ENCODE peak calls at places on chromosomes 13 and 19, in nine cellular contexts. L, H, F, Q, C, O, Z, B and D are unnamed samples.

GRCh38 chr19:2282062-2282861 is at the start of gene PEAK3:
- DNase-seq in L (peak; percentile 29), H (peak; percentile 39), F (no peak), Q (no peak), C (peak; percentile 47), O (peak; percentile 81), Z (no peak), B (peak; percentile 31), D (no peak)

GRCh38 chr13:25286308-25286968 is 850 bp downstream of the MTMR6 start:
- DNase-seq in L (peak; percentile 9), H (peak; percentile 54), F (no peak), Q (peak; percentile 51), C (peak; percentile 9), O (peak; percentile 61), Z (no peak), B (peak; percentile 63), D (peak; percentile 28)

GRCh38 chr13:76992548-76993001 is 694 bp downstream of the CLN5 start:
- DNase-seq in L (peak; percentile 57), H (peak; percentile 26), F (peak; percentile 16), Q (peak; percentile 25), C (no peak), O (no peak), Z (no peak), B (peak; percentile 43), D (peak; percentile 10)

GRCh38 chr19:14533450-14533849 is 4.1 kb downstream of the TECR start:
- DNase-seq in L (no peak), H (no peak), F (no peak), Q (no peak), C (no peak), O (no peak), Z (no peak), B (no peak), D (no peak)

GRCh38 chr19:16115309-16116039 is 3.8 kb downstream of the RAB8A start:
- DNase-seq in L (peak; percentile 18), H (no peak), F (no peak), Q (no peak), C (no peak), O (no peak), Z (no peak), B (no peak), D (no peak)

GRCh38 chr13:104318121-104318520 is 1251.9 kb upstream of the SLC10A2 start:
- DNase-seq in L (peak; percentile 13), H (no peak), F (no peak), Q (no peak), C (no peak), O (no peak), Z (no peak), B (peak; percentile 68), D (no peak)

GRCh38 chr13:68810660-68811059 is 1297.0 kb upstream of the ATXN8OS start:
- DNase-seq in L (no peak), H (no peak), F (no peak), Q (no peak), C (no peak), O (peak; percentile 2), Z (no peak), B (no peak), D (no peak)

GRCh38 chr13:74449811-74450524 is 315.8 kb upstream of the KLF12 start:
- DNase-seq in L (no peak), H (no peak), F (no peak), Q (no peak), C (no peak), O (no peak), Z (no peak), B (no peak), D (no peak)

GRCh38 chr13:29310806-29311205 is 284.7 kb downstream of the SLC7A1 start:
- DNase-seq in L (peak; percentile 54), H (no peak), F (no peak), Q (no peak), C (no peak), O (no peak), Z (no peak), B (no peak), D (no peak)

GRCh38 chr13:52686381-52686780 is 33.7 kb downstream of the SUGT1 start:
- DNase-seq in L (no peak), H (no peak), F (no peak), Q (no peak), C (no peak), O (no peak), Z (no peak), B (peak; percentile 17), D (no peak)

GRCh38 chr13:102402292-102402691 is 444 bp upstream of the FGF14 start:
- DNase-seq in L (peak; percentile 49), H (no peak), F (no peak), Q (peak; percentile 71), C (peak; percentile 41), O (no peak), Z (no peak), B (no peak), D (no peak)

GRCh38 chr13:53250272-53250875 is 221.8 kb downstream of the OLFM4 start:
- DNase-seq in L (peak; percentile 87), H (peak; percentile 75), F (peak; percentile 13), Q (peak; percentile 39), C (peak; percentile 46), O (peak; percentile 81), Z (peak; percentile 38), B (peak; percentile 84), D (peak; percentile 21)

GRCh38 chr13:35953537-35954206 is 177.5 kb downstream of the DCLK1 start:
- DNase-seq in L (peak; percentile 95), H (peak; percentile 98), F (peak; percentile 28), Q (peak; percentile 80), C (peak; percentile 55), O (no peak), Z (peak; percentile 87), B (peak; percentile 98), D (peak; percentile 21)

GRCh38 chr19:15421726-15422260 is 3.0 kb upstream of the AKAP8L start:
- DNase-seq in L (peak; percentile 85), H (no peak), F (peak; percentile 48), Q (no peak), C (no peak), O (no peak), Z (no peak), B (no peak), D (no peak)

GRCh38 chr19:33386361-33386858 is 12.9 kb downstream of the CEBPG start:
- DNase-seq in L (no peak), H (no peak), F (no peak), Q (no peak), C (no peak), O (peak; percentile 38), Z (no peak), B (no peak), D (no peak)

GRCh38 chr13:98285317-98285716 is 108.2 kb upstream of the RNF113B start:
- DNase-seq in L (no peak), H (peak; percentile 17), F (no peak), Q (no peak), C (no peak), O (no peak), Z (no peak), B (no peak), D (no peak)

GRCh38 chr19:48533770-48534169 is 18.2 kb upstream of the SULT2B1 start:
- DNase-seq in L (no peak), H (no peak), F (no peak), Q (no peak), C (no peak), O (no peak), Z (no peak), B (no peak), D (no peak)

GRCh38 chr13:62126400-62126799 is 710.8 kb upstream of the PCDH20 start:
- DNase-seq in L (no peak), H (no peak), F (no peak), Q (no peak), C (no peak), O (no peak), Z (no peak), B (no peak), D (no peak)

GRCh38 chr19:18153555-18154134 is 682 bp downstream of the PIK3R2 start:
- DNase-seq in L (peak; percentile 34), H (no peak), F (no peak), Q (peak; percentile 51), C (no peak), O (no peak), Z (no peak), B (no peak), D (no peak)

GRCh38 chr13:113562085-113562749 is 22.3 kb upstream of the TFDP1 start:
- DNase-seq in L (peak; percentile 71), H (peak; percentile 75), F (no peak), Q (peak; percentile 90), C (peak; percentile 76), O (peak; percentile 59), Z (peak; percentile 43), B (peak; percentile 71), D (peak; percentile 87)

GRCh38 chr13:46962286-46962941 is 65.6 kb upstream of the HTR2A start:
- DNase-seq in L (no peak), H (peak; percentile 42), F (no peak), Q (peak; percentile 13), C (no peak), O (no peak), Z (no peak), B (peak; percentile 37), D (no peak)

GRCh38 chr19:11196406-11197287 is 698 bp downstream of the KANK2 start:
- DNase-seq in L (no peak), H (peak; percentile 33), F (peak; percentile 42), Q (peak; percentile 85), C (no peak), O (no peak), Z (no peak), B (peak; percentile 36), D (no peak)

GRCh38 chr19:17209126-17210036 is 5.8 kb upstream of the USE1 start:
- DNase-seq in L (no peak), H (peak; percentile 23), F (no peak), Q (peak; percentile 69), C (peak; percentile 31), O (peak; percentile 39), Z (no peak), B (peak; percentile 45), D (peak; percentile 56)

GRCh38 chr13:34421849-34422475 is 520.1 kb upstream of the NBEA start:
- DNase-seq in L (no peak), H (no peak), F (no peak), Q (no peak), C (no peak), O (no peak), Z (no peak), B (no peak), D (no peak)

GRCh38 chr13:73547239-73547638 is 488.4 kb downstream of the KLF5 start:
- DNase-seq in L (no peak), H (no peak), F (no peak), Q (no peak), C (no peak), O (no peak), Z (no peak), B (peak; percentile 9), D (no peak)